ENCODE peak calls at places on chromosomes 5 and 9, in seven cellular contexts. G is H1, I is GM12878, T is K562, O is transverse colon, S is sigmoid colon, V is SK-N-SH. N is an unnamed sample.

GRCh38 chr5:178165585-178165984 is 11.9 kb upstream of the NHP2 start:
- DNase-seq in O (no peak), G (no peak), V (no peak), S (no peak), T (no peak), I (no peak), N (no peak)

GRCh38 chr9:128921881-128922763 is 1.3 kb downstream of the PHYHD1 start:
- DNase-seq in O (peak), V (no peak), T (peak), G (peak), S (peak), I (no peak), N (no peak)

GRCh38 chr9:100087218-100087617 is 11.6 kb downstream of the ERP44 start:
- DNase-seq in O (no peak), G (no peak), I (no peak), S (no peak), T (no peak), V (no peak), N (no peak)

GRCh38 chr9:127137640-127138360 is 15.4 kb upstream of the ANGPTL2 start:
- DNase-seq in O (no peak), S (no peak), G (no peak), I (no peak), T (no peak), V (no peak), N (no peak)

GRCh38 chr5:88542786-88543185 is 274.1 kb upstream of the TMEM161B start:
- DNase-seq in V (no peak), O (no peak), S (no peak), I (no peak), T (no peak), G (no peak), N (no peak)

GRCh38 chr5:131109540-131110255 is 55.4 kb downstream of the HINT1 start:
- DNase-seq in O (no peak), I (peak), G (no peak), S (no peak), V (peak), T (peak), N (no peak)

GRCh38 chr5:104184264-104184663 is 621.7 kb upstream of the NUDT12 start:
- DNase-seq in O (no peak), T (no peak), S (no peak), V (no peak), G (no peak), I (no peak), N (no peak)

GRCh38 chr9:129287595-129288305 is 109.7 kb upstream of the IER5L start:
- DNase-seq in T (no peak), O (no peak), S (peak), G (peak), I (no peak), V (no peak), N (peak)

GRCh38 chr5:123428521-123429220 is 5.5 kb upstream of the CEP120 start:
- DNase-seq in G (no peak), I (no peak), S (no peak), V (no peak), O (no peak), T (no peak), N (no peak)

GRCh38 chr5:147509710-147510651 is at the start of gene DPYSL3:
- DNase-seq in S (peak), O (peak), G (peak), V (peak), I (no peak), T (no peak), N (peak)

GRCh38 chr5:151740336-151740942 is 18.0 kb downstream of the ATOX1 start:
- DNase-seq in I (no peak), T (peak), G (peak), V (peak), O (peak), S (peak), N (peak)

GRCh38 chr9:92294297-92294676 is 790 bp upstream of the IARS1 start:
- DNase-seq in T (peak), O (no peak), V (peak), G (no peak), I (no peak), S (peak), N (no peak)

GRCh38 chr5:128378196-128378595 is 159.8 kb downstream of the FBN2 start:
- DNase-seq in I (no peak), O (no peak), T (no peak), V (no peak), G (no peak), S (no peak), N (no peak)

GRCh38 chr9:38096238-38096805 is 27.3 kb upstream of the SHB start:
- DNase-seq in V (no peak), O (no peak), T (no peak), G (no peak), I (no peak), S (peak), N (peak)

GRCh38 chr5:59007460-59008063 is 424.7 kb downstream of the RAB3C start:
- DNase-seq in G (no peak), S (no peak), I (no peak), V (peak), T (peak), O (no peak), N (no peak)

GRCh38 chr9:124707667-124708066 is 63.4 kb downstream of the NR6A1 start:
- DNase-seq in I (no peak), V (no peak), O (no peak), G (no peak), T (peak), S (no peak), N (no peak)

GRCh38 chr9:110769667-110770066 is 101.1 kb downstream of the MUSK start:
- DNase-seq in T (no peak), I (no peak), O (no peak), S (no peak), G (no peak), V (no peak), N (no peak)

GRCh38 chr9:130917171-130917960 is 20.8 kb upstream of the QRFP start:
- DNase-seq in S (no peak), O (no peak), T (peak), G (no peak), I (no peak), V (no peak), N (no peak)

GRCh38 chr9:5478214-5478613 is 27.9 kb downstream of the CD274 start:
- DNase-seq in S (no peak), I (peak), O (no peak), G (no peak), T (no peak), V (no peak), N (no peak)

GRCh38 chr9:136566899-136567298 is 21.1 kb upstream of the NOTCH1 start:
- DNase-seq in I (no peak), V (peak), S (peak), O (no peak), G (no peak), T (no peak), N (no peak)

GRCh38 chr5:78893959-78894676 is 91.0 kb downstream of the ARSB start:
- DNase-seq in T (no peak), O (no peak), S (no peak), I (no peak), G (no peak), V (no peak), N (no peak)

GRCh38 chr9:91949946-91950664 is at the start of gene ROR2:
- DNase-seq in G (peak), V (peak), T (peak), O (peak), I (no peak), S (peak), N (peak)

GRCh38 chr5:78271766-78272165 is 22.7 kb downstream of the AP3B1 start:
- DNase-seq in T (no peak), V (no peak), S (no peak), O (no peak), I (no peak), G (no peak), N (no peak)

DNA sequence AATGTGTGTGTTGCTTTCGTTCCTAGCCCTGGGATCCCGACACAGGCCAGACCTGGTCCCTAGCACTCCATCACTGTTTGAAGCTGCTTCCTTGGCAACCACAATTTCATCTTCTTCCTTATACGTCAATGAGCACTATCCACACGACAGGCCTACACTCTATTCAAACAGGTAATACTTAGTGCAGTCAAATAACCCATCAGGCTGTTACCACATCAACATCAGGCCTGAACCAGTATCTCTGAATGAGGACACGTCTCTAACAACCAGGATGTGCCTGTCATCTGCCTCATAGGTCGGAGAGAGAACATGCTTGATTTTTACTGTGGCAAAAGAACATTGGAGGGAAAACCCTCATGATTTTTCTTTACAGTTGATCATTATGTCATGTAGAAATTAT is 73.3 kb downstream of the PRKACG start:
- DNase-seq in T (no peak), I (no peak), S (no peak), O (no peak), G (no peak), V (no peak), N (no peak)
- TF ChIP-seq EP300 in T (no peak), I (no peak), S (no peak), O (no peak), G (no peak), V (no peak), N (no peak)

GRCh38 chr5:179182601-179183000 is 122.4 kb downstream of the ZNF354C start:
- DNase-seq in T (no peak), S (no peak), I (no peak), V (no peak), O (no peak), G (no peak), N (no peak)
- TF ChIP-seq POLR2AphosphoS5 in T (no peak), S (no peak), I (no peak), V (no peak), O (no peak), G (no peak), N (no peak)

DNA sequence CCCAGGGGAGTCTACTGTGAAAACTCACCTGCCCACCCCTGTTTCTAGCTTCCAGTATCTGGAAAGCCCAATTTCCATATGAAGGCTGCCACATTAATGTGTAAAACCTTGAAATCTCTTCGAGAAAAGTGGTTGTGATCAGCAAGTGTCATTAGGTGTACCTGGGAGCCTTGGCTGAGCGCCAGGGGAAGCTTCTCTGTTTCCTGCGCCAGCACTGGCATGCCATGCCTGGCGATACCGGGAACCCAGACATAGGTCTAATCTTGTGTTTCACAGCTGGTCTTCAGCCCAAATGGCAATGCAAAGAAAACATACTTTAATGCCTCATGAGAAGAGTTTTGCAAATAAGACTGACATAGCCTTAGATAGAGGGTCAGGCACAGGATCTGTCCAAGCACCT is 101.6 kb downstream of the TENT4A start:
- DNase-seq in O (peak), S (no peak), I (no peak), T (no peak), V (no peak), G (peak), N (no peak)
- TF ChIP-seq EP300 in O (no peak), S (no peak), I (no peak), T (no peak), V (no peak), G (no peak), N (no peak)

GRCh38 chr5:158586054-158586453 is 513.7 kb downstream of the EBF1 start:
- DNase-seq in O (no peak), T (no peak), I (no peak), V (no peak), G (no peak), S (no peak), N (no peak)
- TF ChIP-seq POLR2AphosphoS5 in O (no peak), T (no peak), I (no peak), V (no peak), G (no peak), S (no peak), N (no peak)

N was measured in suprapubic skin.